ENCODE peak calls at places on chromosome 5, in six cellular contexts. One of them, this sample, is unnamed.

GRCh38 chr5:149406203-149406978 is 27.3 kb upstream of the IL17B start:
- DNase-seq in stimulated activated naive CD8-positive, alpha-beta T cell treated with anti-CD3 and anti-CD28 coated beads, Interleukin-15, amount 100 ng/mL, for 72 hours: no peak
- DNase-seq in fibroblast of villous mesenchyme: peak
- DNase-seq in T-helper 17 cell: no peak
- DNase-seq in activated CD8-positive, alpha-beta memory T cell treated with anti-CD3 and anti-CD28 coated beads for 4 hours: no peak
- DNase-seq in AG10803: peak
- DNase-seq in this sample: no peak

GRCh38 chr5:39470021-39470420 is 45.2 kb upstream of the DAB2 start:
- DNase-seq in stimulated activated naive CD8-positive, alpha-beta T cell treated with anti-CD3 and anti-CD28 coated beads, Interleukin-15, amount 100 ng/mL, for 72 hours: no peak
- DNase-seq in fibroblast of villous mesenchyme: no peak
- DNase-seq in T-helper 17 cell: no peak
- DNase-seq in activated CD8-positive, alpha-beta memory T cell treated with anti-CD3 and anti-CD28 coated beads for 4 hours: no peak
- DNase-seq in AG10803: no peak
- DNase-seq in this sample: no peak

GRCh38 chr5:78613756-78614155 is 34.8 kb downstream of the LHFPL2 start:
- DNase-seq in stimulated activated naive CD8-positive, alpha-beta T cell treated with anti-CD3 and anti-CD28 coated beads, Interleukin-15, amount 100 ng/mL, for 72 hours: no peak
- DNase-seq in fibroblast of villous mesenchyme: no peak
- DNase-seq in T-helper 17 cell: no peak
- DNase-seq in activated CD8-positive, alpha-beta memory T cell treated with anti-CD3 and anti-CD28 coated beads for 4 hours: no peak
- DNase-seq in AG10803: no peak
- DNase-seq in this sample: no peak

GRCh38 chr5:146302428-146302827 is 36.2 kb upstream of the POU4F3 start:
- DNase-seq in stimulated activated naive CD8-positive, alpha-beta T cell treated with anti-CD3 and anti-CD28 coated beads, Interleukin-15, amount 100 ng/mL, for 72 hours: no peak
- DNase-seq in fibroblast of villous mesenchyme: no peak
- DNase-seq in T-helper 17 cell: no peak
- DNase-seq in activated CD8-positive, alpha-beta memory T cell treated with anti-CD3 and anti-CD28 coated beads for 4 hours: no peak
- DNase-seq in AG10803: no peak
- DNase-seq in this sample: no peak

GRCh38 chr5:170757182-170757601 is 26.3 kb upstream of the GABRP start:
- DNase-seq in stimulated activated naive CD8-positive, alpha-beta T cell treated with anti-CD3 and anti-CD28 coated beads, Interleukin-15, amount 100 ng/mL, for 72 hours: no peak
- DNase-seq in fibroblast of villous mesenchyme: peak
- DNase-seq in T-helper 17 cell: no peak
- DNase-seq in activated CD8-positive, alpha-beta memory T cell treated with anti-CD3 and anti-CD28 coated beads for 4 hours: no peak
- DNase-seq in AG10803: peak
- DNase-seq in this sample: no peak

GRCh38 chr5:141529873-141530272 is 41.0 kb downstream of the PCDHGC5 start:
- DNase-seq in stimulated activated naive CD8-positive, alpha-beta T cell treated with anti-CD3 and anti-CD28 coated beads, Interleukin-15, amount 100 ng/mL, for 72 hours: no peak
- DNase-seq in fibroblast of villous mesenchyme: no peak
- DNase-seq in T-helper 17 cell: no peak
- DNase-seq in activated CD8-positive, alpha-beta memory T cell treated with anti-CD3 and anti-CD28 coated beads for 4 hours: no peak
- DNase-seq in AG10803: no peak
- DNase-seq in this sample: no peak

GRCh38 chr5:39657943-39658342 is 233.2 kb upstream of the DAB2 start:
- DNase-seq in stimulated activated naive CD8-positive, alpha-beta T cell treated with anti-CD3 and anti-CD28 coated beads, Interleukin-15, amount 100 ng/mL, for 72 hours: no peak
- DNase-seq in fibroblast of villous mesenchyme: no peak
- DNase-seq in T-helper 17 cell: no peak
- DNase-seq in activated CD8-positive, alpha-beta memory T cell treated with anti-CD3 and anti-CD28 coated beads for 4 hours: no peak
- DNase-seq in AG10803: no peak
- DNase-seq in this sample: no peak

GRCh38 chr5:92678576-92679105 is 902.4 kb downstream of the NR2F1-AS1 start:
- DNase-seq in stimulated activated naive CD8-positive, alpha-beta T cell treated with anti-CD3 and anti-CD28 coated beads, Interleukin-15, amount 100 ng/mL, for 72 hours: no peak
- DNase-seq in fibroblast of villous mesenchyme: peak
- DNase-seq in T-helper 17 cell: no peak
- DNase-seq in activated CD8-positive, alpha-beta memory T cell treated with anti-CD3 and anti-CD28 coated beads for 4 hours: no peak
- DNase-seq in AG10803: no peak
- DNase-seq in this sample: no peak

GRCh38 chr5:143456952-143457547 is 53.6 kb upstream of the NR3C1 start:
- DNase-seq in stimulated activated naive CD8-positive, alpha-beta T cell treated with anti-CD3 and anti-CD28 coated beads, Interleukin-15, amount 100 ng/mL, for 72 hours: no peak
- DNase-seq in fibroblast of villous mesenchyme: peak
- DNase-seq in T-helper 17 cell: no peak
- DNase-seq in activated CD8-positive, alpha-beta memory T cell treated with anti-CD3 and anti-CD28 coated beads for 4 hours: no peak
- DNase-seq in AG10803: peak
- DNase-seq in this sample: no peak

GRCh38 chr5:149799119-149799623 is 69.1 kb downstream of the PPARGC1B start:
- DNase-seq in stimulated activated naive CD8-positive, alpha-beta T cell treated with anti-CD3 and anti-CD28 coated beads, Interleukin-15, amount 100 ng/mL, for 72 hours: no peak
- DNase-seq in fibroblast of villous mesenchyme: peak
- DNase-seq in T-helper 17 cell: no peak
- DNase-seq in activated CD8-positive, alpha-beta memory T cell treated with anti-CD3 and anti-CD28 coated beads for 4 hours: no peak
- DNase-seq in AG10803: peak
- DNase-seq in this sample: no peak

GRCh38 chr5:137890850-137891249 is 1.6 kb downstream of the PKD2L2 start:
- DNase-seq in stimulated activated naive CD8-positive, alpha-beta T cell treated with anti-CD3 and anti-CD28 coated beads, Interleukin-15, amount 100 ng/mL, for 72 hours: no peak
- DNase-seq in fibroblast of villous mesenchyme: no peak
- DNase-seq in T-helper 17 cell: no peak
- DNase-seq in activated CD8-positive, alpha-beta memory T cell treated with anti-CD3 and anti-CD28 coated beads for 4 hours: no peak
- DNase-seq in AG10803: no peak
- DNase-seq in this sample: no peak

GRCh38 chr5:3456121-3456681 is 139.4 kb upstream of the IRX1 start:
- DNase-seq in stimulated activated naive CD8-positive, alpha-beta T cell treated with anti-CD3 and anti-CD28 coated beads, Interleukin-15, amount 100 ng/mL, for 72 hours: no peak
- DNase-seq in fibroblast of villous mesenchyme: no peak
- DNase-seq in T-helper 17 cell: no peak
- DNase-seq in activated CD8-positive, alpha-beta memory T cell treated with anti-CD3 and anti-CD28 coated beads for 4 hours: no peak
- DNase-seq in AG10803: no peak
- DNase-seq in this sample: no peak

GRCh38 chr5:43432486-43433365 is 20.5 kb upstream of the CCL28 start:
- DNase-seq in stimulated activated naive CD8-positive, alpha-beta T cell treated with anti-CD3 and anti-CD28 coated beads, Interleukin-15, amount 100 ng/mL, for 72 hours: no peak
- DNase-seq in fibroblast of villous mesenchyme: peak
- DNase-seq in T-helper 17 cell: no peak
- DNase-seq in activated CD8-positive, alpha-beta memory T cell treated with anti-CD3 and anti-CD28 coated beads for 4 hours: no peak
- DNase-seq in AG10803: peak
- DNase-seq in this sample: no peak

GRCh38 chr5:130923543-130924159 is 241.4 kb downstream of the HINT1 start:
- DNase-seq in stimulated activated naive CD8-positive, alpha-beta T cell treated with anti-CD3 and anti-CD28 coated beads, Interleukin-15, amount 100 ng/mL, for 72 hours: no peak
- DNase-seq in fibroblast of villous mesenchyme: no peak
- DNase-seq in T-helper 17 cell: no peak
- DNase-seq in activated CD8-positive, alpha-beta memory T cell treated with anti-CD3 and anti-CD28 coated beads for 4 hours: no peak
- DNase-seq in AG10803: peak
- DNase-seq in this sample: no peak

GRCh38 chr5:123571927-123572326 is 60.0 kb downstream of the CSNK1G3 start:
- DNase-seq in stimulated activated naive CD8-positive, alpha-beta T cell treated with anti-CD3 and anti-CD28 coated beads, Interleukin-15, amount 100 ng/mL, for 72 hours: no peak
- DNase-seq in fibroblast of villous mesenchyme: no peak
- DNase-seq in T-helper 17 cell: no peak
- DNase-seq in activated CD8-positive, alpha-beta memory T cell treated with anti-CD3 and anti-CD28 coated beads for 4 hours: no peak
- DNase-seq in AG10803: no peak
- DNase-seq in this sample: no peak

GRCh38 chr5:172749881-172750608 is 20.9 kb downstream of the DUSP1 start:
- DNase-seq in stimulated activated naive CD8-positive, alpha-beta T cell treated with anti-CD3 and anti-CD28 coated beads, Interleukin-15, amount 100 ng/mL, for 72 hours: no peak
- DNase-seq in fibroblast of villous mesenchyme: peak
- DNase-seq in T-helper 17 cell: no peak
- DNase-seq in activated CD8-positive, alpha-beta memory T cell treated with anti-CD3 and anti-CD28 coated beads for 4 hours: no peak
- DNase-seq in AG10803: peak
- DNase-seq in this sample: no peak

GRCh38 chr5:44332360-44332971 is 56.8 kb downstream of the FGF10 start:
- DNase-seq in stimulated activated naive CD8-positive, alpha-beta T cell treated with anti-CD3 and anti-CD28 coated beads, Interleukin-15, amount 100 ng/mL, for 72 hours: no peak
- DNase-seq in fibroblast of villous mesenchyme: peak
- DNase-seq in T-helper 17 cell: no peak
- DNase-seq in activated CD8-positive, alpha-beta memory T cell treated with anti-CD3 and anti-CD28 coated beads for 4 hours: no peak
- DNase-seq in AG10803: peak
- DNase-seq in this sample: no peak

GRCh38 chr5:98095072-98095471 is 678.4 kb upstream of the RGMB start:
- DNase-seq in stimulated activated naive CD8-positive, alpha-beta T cell treated with anti-CD3 and anti-CD28 coated beads, Interleukin-15, amount 100 ng/mL, for 72 hours: no peak
- DNase-seq in fibroblast of villous mesenchyme: no peak
- DNase-seq in T-helper 17 cell: no peak
- DNase-seq in activated CD8-positive, alpha-beta memory T cell treated with anti-CD3 and anti-CD28 coated beads for 4 hours: no peak
- DNase-seq in AG10803: no peak
- DNase-seq in this sample: no peak

GRCh38 chr5:6804766-6805165 is 91.5 kb downstream of the TENT4A start:
- DNase-seq in stimulated activated naive CD8-positive, alpha-beta T cell treated with anti-CD3 and anti-CD28 coated beads, Interleukin-15, amount 100 ng/mL, for 72 hours: no peak
- DNase-seq in fibroblast of villous mesenchyme: no peak
- DNase-seq in T-helper 17 cell: no peak
- DNase-seq in activated CD8-positive, alpha-beta memory T cell treated with anti-CD3 and anti-CD28 coated beads for 4 hours: no peak
- DNase-seq in AG10803: peak
- DNase-seq in this sample: no peak

GRCh38 chr5:151125421-151125820 is 32.2 kb downstream of the ANXA6 start:
- DNase-seq in stimulated activated naive CD8-positive, alpha-beta T cell treated with anti-CD3 and anti-CD28 coated beads, Interleukin-15, amount 100 ng/mL, for 72 hours: peak
- DNase-seq in fibroblast of villous mesenchyme: no peak
- DNase-seq in T-helper 17 cell: no peak
- DNase-seq in activated CD8-positive, alpha-beta memory T cell treated with anti-CD3 and anti-CD28 coated beads for 4 hours: no peak
- DNase-seq in AG10803: no peak
- DNase-seq in this sample: no peak

GRCh38 chr5:146755781-146756180 is 122.8 kb downstream of the PPP2R2B start:
- DNase-seq in stimulated activated naive CD8-positive, alpha-beta T cell treated with anti-CD3 and anti-CD28 coated beads, Interleukin-15, amount 100 ng/mL, for 72 hours: no peak
- DNase-seq in fibroblast of villous mesenchyme: no peak
- DNase-seq in T-helper 17 cell: no peak
- DNase-seq in activated CD8-positive, alpha-beta memory T cell treated with anti-CD3 and anti-CD28 coated beads for 4 hours: no peak
- DNase-seq in AG10803: no peak
- DNase-seq in this sample: no peak

GRCh38 chr5:464843-465590 is 22.0 kb downstream of the EXOC3 start:
- DNase-seq in stimulated activated naive CD8-positive, alpha-beta T cell treated with anti-CD3 and anti-CD28 coated beads, Interleukin-15, amount 100 ng/mL, for 72 hours: no peak
- DNase-seq in fibroblast of villous mesenchyme: no peak
- DNase-seq in T-helper 17 cell: peak
- DNase-seq in activated CD8-positive, alpha-beta memory T cell treated with anti-CD3 and anti-CD28 coated beads for 4 hours: no peak
- DNase-seq in AG10803: no peak
- DNase-seq in this sample: no peak

GRCh38 chr5:172479034-172479783 is 24.9 kb upstream of the SH3PXD2B start:
- DNase-seq in stimulated activated naive CD8-positive, alpha-beta T cell treated with anti-CD3 and anti-CD28 coated beads, Interleukin-15, amount 100 ng/mL, for 72 hours: peak
- DNase-seq in fibroblast of villous mesenchyme: peak
- DNase-seq in T-helper 17 cell: peak
- DNase-seq in activated CD8-positive, alpha-beta memory T cell treated with anti-CD3 and anti-CD28 coated beads for 4 hours: peak
- DNase-seq in AG10803: peak
- DNase-seq in this sample: peak

GRCh38 chr5:155381654-155382053 is 368.1 kb downstream of the KIF4B start:
- DNase-seq in stimulated activated naive CD8-positive, alpha-beta T cell treated with anti-CD3 and anti-CD28 coated beads, Interleukin-15, amount 100 ng/mL, for 72 hours: no peak
- DNase-seq in fibroblast of villous mesenchyme: no peak
- DNase-seq in T-helper 17 cell: no peak
- DNase-seq in activated CD8-positive, alpha-beta memory T cell treated with anti-CD3 and anti-CD28 coated beads for 4 hours: no peak
- DNase-seq in AG10803: no peak
- DNase-seq in this sample: no peak

GRCh38 chr5:74631088-74631960 is 9.2 kb downstream of the ENC1 start:
- DNase-seq in stimulated activated naive CD8-positive, alpha-beta T cell treated with anti-CD3 and anti-CD28 coated beads, Interleukin-15, amount 100 ng/mL, for 72 hours: no peak
- DNase-seq in fibroblast of villous mesenchyme: peak
- DNase-seq in T-helper 17 cell: no peak
- DNase-seq in activated CD8-positive, alpha-beta memory T cell treated with anti-CD3 and anti-CD28 coated beads for 4 hours: no peak
- DNase-seq in AG10803: no peak
- DNase-seq in this sample: no peak

GRCh38 chr5:110790673-110791072 is 51.9 kb downstream of the SLC25A46 start:
- DNase-seq in stimulated activated naive CD8-positive, alpha-beta T cell treated with anti-CD3 and anti-CD28 coated beads, Interleukin-15, amount 100 ng/mL, for 72 hours: no peak
- DNase-seq in fibroblast of villous mesenchyme: peak
- DNase-seq in T-helper 17 cell: no peak
- DNase-seq in activated CD8-positive, alpha-beta memory T cell treated with anti-CD3 and anti-CD28 coated beads for 4 hours: no peak
- DNase-seq in AG10803: peak
- DNase-seq in this sample: no peak

GRCh38 chr5:132237141-132237540 is 9.5 kb upstream of the P4HA2 start:
- DNase-seq in stimulated activated naive CD8-positive, alpha-beta T cell treated with anti-CD3 and anti-CD28 coated beads, Interleukin-15, amount 100 ng/mL, for 72 hours: no peak
- DNase-seq in fibroblast of villous mesenchyme: peak
- DNase-seq in T-helper 17 cell: no peak
- DNase-seq in activated CD8-positive, alpha-beta memory T cell treated with anti-CD3 and anti-CD28 coated beads for 4 hours: no peak
- DNase-seq in AG10803: peak
- DNase-seq in this sample: no peak

GRCh38 chr5:89120719-89121118 is 237.7 kb upstream of the MEF2C start:
- DNase-seq in stimulated activated naive CD8-positive, alpha-beta T cell treated with anti-CD3 and anti-CD28 coated beads, Interleukin-15, amount 100 ng/mL, for 72 hours: no peak
- DNase-seq in fibroblast of villous mesenchyme: peak
- DNase-seq in T-helper 17 cell: no peak
- DNase-seq in activated CD8-positive, alpha-beta memory T cell treated with anti-CD3 and anti-CD28 coated beads for 4 hours: no peak
- DNase-seq in AG10803: peak
- DNase-seq in this sample: no peak

GRCh38 chr5:93150311-93151012 is 430.6 kb downstream of the NR2F1-AS1 start:
- DNase-seq in stimulated activated naive CD8-positive, alpha-beta T cell treated with anti-CD3 and anti-CD28 coated beads, Interleukin-15, amount 100 ng/mL, for 72 hours: no peak
- DNase-seq in fibroblast of villous mesenchyme: no peak
- DNase-seq in T-helper 17 cell: no peak
- DNase-seq in activated CD8-positive, alpha-beta memory T cell treated with anti-CD3 and anti-CD28 coated beads for 4 hours: no peak
- DNase-seq in AG10803: no peak
- DNase-seq in this sample: no peak

GRCh38 chr5:174606646-174607045 is 117.7 kb upstream of the MSX2 start:
- DNase-seq in stimulated activated naive CD8-positive, alpha-beta T cell treated with anti-CD3 and anti-CD28 coated beads, Interleukin-15, amount 100 ng/mL, for 72 hours: no peak
- DNase-seq in fibroblast of villous mesenchyme: peak
- DNase-seq in T-helper 17 cell: no peak
- DNase-seq in activated CD8-positive, alpha-beta memory T cell treated with anti-CD3 and anti-CD28 coated beads for 4 hours: no peak
- DNase-seq in AG10803: no peak
- DNase-seq in this sample: no peak

GRCh38 chr5:2182020-2182419 is 299.3 kb upstream of the IRX4 start:
- DNase-seq in stimulated activated naive CD8-positive, alpha-beta T cell treated with anti-CD3 and anti-CD28 coated beads, Interleukin-15, amount 100 ng/mL, for 72 hours: no peak
- DNase-seq in fibroblast of villous mesenchyme: no peak
- DNase-seq in T-helper 17 cell: no peak
- DNase-seq in activated CD8-positive, alpha-beta memory T cell treated with anti-CD3 and anti-CD28 coated beads for 4 hours: no peak
- DNase-seq in AG10803: no peak
- DNase-seq in this sample: no peak

GRCh38 chr5:172953776-172954189 is 5.4 kb upstream of the RPL26L1 start:
- DNase-seq in stimulated activated naive CD8-positive, alpha-beta T cell treated with anti-CD3 and anti-CD28 coated beads, Interleukin-15, amount 100 ng/mL, for 72 hours: no peak
- DNase-seq in fibroblast of villous mesenchyme: peak
- DNase-seq in T-helper 17 cell: no peak
- DNase-seq in activated CD8-positive, alpha-beta memory T cell treated with anti-CD3 and anti-CD28 coated beads for 4 hours: no peak
- DNase-seq in AG10803: peak
- DNase-seq in this sample: no peak

GRCh38 chr5:404666-405241 is 38.2 kb upstream of the EXOC3 start:
- DNase-seq in stimulated activated naive CD8-positive, alpha-beta T cell treated with anti-CD3 and anti-CD28 coated beads, Interleukin-15, amount 100 ng/mL, for 72 hours: no peak
- DNase-seq in fibroblast of villous mesenchyme: no peak
- DNase-seq in T-helper 17 cell: no peak
- DNase-seq in activated CD8-positive, alpha-beta memory T cell treated with anti-CD3 and anti-CD28 coated beads for 4 hours: no peak
- DNase-seq in AG10803: no peak
- DNase-seq in this sample: no peak

GRCh38 chr5:107512029-107512428 is 158.7 kb downstream of the EFNA5 start:
- DNase-seq in stimulated activated naive CD8-positive, alpha-beta T cell treated with anti-CD3 and anti-CD28 coated beads, Interleukin-15, amount 100 ng/mL, for 72 hours: no peak
- DNase-seq in fibroblast of villous mesenchyme: no peak
- DNase-seq in T-helper 17 cell: no peak
- DNase-seq in activated CD8-positive, alpha-beta memory T cell treated with anti-CD3 and anti-CD28 coated beads for 4 hours: no peak
- DNase-seq in AG10803: no peak
- DNase-seq in this sample: no peak

GRCh38 chr5:89878733-89879132 is 530.8 kb downstream of the CETN3 start:
- DNase-seq in stimulated activated naive CD8-positive, alpha-beta T cell treated with anti-CD3 and anti-CD28 coated beads, Interleukin-15, amount 100 ng/mL, for 72 hours: no peak
- DNase-seq in fibroblast of villous mesenchyme: no peak
- DNase-seq in T-helper 17 cell: no peak
- DNase-seq in activated CD8-positive, alpha-beta memory T cell treated with anti-CD3 and anti-CD28 coated beads for 4 hours: no peak
- DNase-seq in AG10803: no peak
- DNase-seq in this sample: no peak

GRCh38 chr5:162068412-162068811 is 839 bp downstream of the GABRG2 start:
- DNase-seq in stimulated activated naive CD8-positive, alpha-beta T cell treated with anti-CD3 and anti-CD28 coated beads, Interleukin-15, amount 100 ng/mL, for 72 hours: no peak
- DNase-seq in fibroblast of villous mesenchyme: peak
- DNase-seq in T-helper 17 cell: no peak
- DNase-seq in activated CD8-positive, alpha-beta memory T cell treated with anti-CD3 and anti-CD28 coated beads for 4 hours: no peak
- DNase-seq in AG10803: no peak
- DNase-seq in this sample: no peak

GRCh38 chr5:144352732-144353317 is 182.2 kb downstream of the KCTD16 start:
- DNase-seq in stimulated activated naive CD8-positive, alpha-beta T cell treated with anti-CD3 and anti-CD28 coated beads, Interleukin-15, amount 100 ng/mL, for 72 hours: no peak
- DNase-seq in fibroblast of villous mesenchyme: no peak
- DNase-seq in T-helper 17 cell: no peak
- DNase-seq in activated CD8-positive, alpha-beta memory T cell treated with anti-CD3 and anti-CD28 coated beads for 4 hours: no peak
- DNase-seq in AG10803: no peak
- DNase-seq in this sample: no peak

GRCh38 chr5:84403773-84404172 is 19.1 kb upstream of the EDIL3 start:
- DNase-seq in stimulated activated naive CD8-positive, alpha-beta T cell treated with anti-CD3 and anti-CD28 coated beads, Interleukin-15, amount 100 ng/mL, for 72 hours: no peak
- DNase-seq in fibroblast of villous mesenchyme: peak
- DNase-seq in T-helper 17 cell: no peak
- DNase-seq in activated CD8-positive, alpha-beta memory T cell treated with anti-CD3 and anti-CD28 coated beads for 4 hours: no peak
- DNase-seq in AG10803: peak
- DNase-seq in this sample: no peak

GRCh38 chr5:31492824-31493223 is 39.1 kb downstream of the DROSHA start:
- DNase-seq in stimulated activated naive CD8-positive, alpha-beta T cell treated with anti-CD3 and anti-CD28 coated beads, Interleukin-15, amount 100 ng/mL, for 72 hours: no peak
- DNase-seq in fibroblast of villous mesenchyme: peak
- DNase-seq in T-helper 17 cell: no peak
- DNase-seq in activated CD8-positive, alpha-beta memory T cell treated with anti-CD3 and anti-CD28 coated beads for 4 hours: no peak
- DNase-seq in AG10803: no peak
- DNase-seq in this sample: no peak

This sample was measured in activated effector memory CD4-positive, alpha-beta T cell treated with Interleukin-2 at 50 U/mL for 16 hours.